ENCODE peak calls at places on chromosomes 11 and 22, in four cellular contexts. J is MM.1S, W is PC-3, E is neural progenitor cell. G is an unnamed sample.
A peak's percentile ranks its signal among the peaks of the same experiment; 100 is the strongest.

GRCh38 chr11:121807051-121807450 is 309.0 kb downstream of the BLID start:
- DNase-seq in J (no peak), W (no peak), E (no peak), G (no peak)

GRCh38 chr11:124454552-124454951 is 9.1 kb upstream of the OR8B8 start:
- DNase-seq in E (no peak), W (no peak), J (peak; percentile 20), G (no peak)

GRCh38 chr11:64803846-64804345 is 882 bp upstream of the MAP4K2 start:
- DNase-seq in E (peak; percentile 32), W (no peak), J (no peak), G (no peak)

GRCh38 chr11:35012467-35013191 is 96.2 kb downstream of the PDHX start:
- DNase-seq in E (no peak), J (peak; percentile 68), W (no peak), G (no peak)

GRCh38 chr11:66136752-66137123 is 66.7 kb downstream of the PACS1 start:
- DNase-seq in W (peak; percentile 40), E (no peak), J (no peak), G (no peak)

GRCh38 chr22:19397729-19398094 is 33.8 kb downstream of the HIRA start:
- DNase-seq in J (no peak), E (no peak), W (no peak), G (no peak)

GRCh38 chr11:235180-235997 is 753 bp downstream of the SIRT3 start:
- DNase-seq in J (no peak), W (no peak), E (no peak), G (no peak)

GRCh38 chr11:8258289-8258688 is 5.4 kb downstream of the LMO1 start:
- DNase-seq in W (no peak), J (no peak), E (no peak), G (no peak)

GRCh38 chr11:64810891-64811272 is 531 bp upstream of the MEN1 start:
- DNase-seq in E (peak; percentile 57), J (peak; percentile 60), W (no peak), G (no peak)

GRCh38 chr22:49855491-49855911 is 1.9 kb downstream of the ZBED4 start:
- DNase-seq in E (no peak), W (peak; percentile 29), J (no peak), G (peak; percentile 22)

GRCh38 chr22:25187469-25187868 is 12.2 kb upstream of the CRYBB3 start:
- DNase-seq in E (no peak), J (no peak), W (no peak), G (no peak)

GRCh38 chr11:22688914-22689313 is 22.5 kb downstream of the GAS2 start:
- DNase-seq in J (no peak), W (no peak), E (no peak), G (no peak)

GRCh38 chr11:57476883-57477506 is 16.7 kb downstream of the RTN4RL2 start:
- DNase-seq in E (peak; percentile 59), W (peak; percentile 66), J (peak; percentile 59), G (peak; percentile 28)

GRCh38 chr11:134358853-134359490 is 27.2 kb downstream of the GLB1L2 start:
- DNase-seq in W (no peak), J (no peak), E (no peak), G (no peak)

GRCh38 chr11:68840661-68841653 is 759 bp downstream of the CPT1A start:
- DNase-seq in E (peak; percentile 34), J (peak; percentile 57), W (peak; percentile 59), G (no peak)

GRCh38 chr11:43988040-43988793 is 45.8 kb downstream of the C11orf96 start:
- DNase-seq in J (no peak), E (no peak), W (peak; percentile 18), G (no peak)

GRCh38 chr11:128172046-128172878 is 415.1 kb downstream of the ETS1 start:
- DNase-seq in J (peak; percentile 81), E (peak; percentile 85), W (peak; percentile 95), G (peak; percentile 69)

GRCh38 chr22:43948836-43949235 is 6.4 kb upstream of the SAMM50 start:
- DNase-seq in J (no peak), W (no peak), E (no peak), G (no peak)

GRCh38 chr22:48744967-48745841 is 1082.5 kb downstream of the BRD1 start:
- DNase-seq in E (no peak), J (no peak), W (no peak), G (no peak)

GRCh38 chr11:92642146-92642919 is 327.1 kb upstream of the MTNR1B start:
- DNase-seq in W (no peak), J (no peak), E (no peak), G (peak; percentile 32)

GRCh38 chr22:31185056-31185455 is 25.1 kb downstream of the RNF185 start:
- DNase-seq in E (no peak), J (no peak), W (no peak), G (no peak)

GRCh38 chr11:17609536-17610401 is 62.7 kb downstream of the OTOG start:
- DNase-seq in E (no peak), J (no peak), W (no peak), G (no peak)

GRCh38 chr11:17611503-17612220 is 64.6 kb downstream of the OTOG start:
- DNase-seq in W (no peak), J (no peak), E (no peak), G (no peak)

GRCh38 chr11:17611049-17611448 is 64.0 kb downstream of the OTOG start:
- DNase-seq in E (no peak), W (no peak), J (no peak), G (no peak)

GRCh38 chr11:17608830-17609229 is 61.8 kb downstream of the OTOG start:
- DNase-seq in W (no peak), J (no peak), E (no peak), G (no peak)

GRCh38 chr11:17610402-17610894 is 63.4 kb downstream of the OTOG start:
- DNase-seq in J (no peak), E (no peak), W (no peak), G (no peak)
- TF ChIP-seq EZH2 in J (no peak), E (no peak), W (no peak), G (no peak)

GRCh38 chr22:29998627-29999026 is 81.6 kb upstream of the HORMAD2 start:
- DNase-seq in W (no peak), E (no peak), J (no peak), G (no peak)
- TF ChIP-seq CTCF in W (no peak), E (no peak), J (peak; percentile 15), G (no peak)

DNA sequence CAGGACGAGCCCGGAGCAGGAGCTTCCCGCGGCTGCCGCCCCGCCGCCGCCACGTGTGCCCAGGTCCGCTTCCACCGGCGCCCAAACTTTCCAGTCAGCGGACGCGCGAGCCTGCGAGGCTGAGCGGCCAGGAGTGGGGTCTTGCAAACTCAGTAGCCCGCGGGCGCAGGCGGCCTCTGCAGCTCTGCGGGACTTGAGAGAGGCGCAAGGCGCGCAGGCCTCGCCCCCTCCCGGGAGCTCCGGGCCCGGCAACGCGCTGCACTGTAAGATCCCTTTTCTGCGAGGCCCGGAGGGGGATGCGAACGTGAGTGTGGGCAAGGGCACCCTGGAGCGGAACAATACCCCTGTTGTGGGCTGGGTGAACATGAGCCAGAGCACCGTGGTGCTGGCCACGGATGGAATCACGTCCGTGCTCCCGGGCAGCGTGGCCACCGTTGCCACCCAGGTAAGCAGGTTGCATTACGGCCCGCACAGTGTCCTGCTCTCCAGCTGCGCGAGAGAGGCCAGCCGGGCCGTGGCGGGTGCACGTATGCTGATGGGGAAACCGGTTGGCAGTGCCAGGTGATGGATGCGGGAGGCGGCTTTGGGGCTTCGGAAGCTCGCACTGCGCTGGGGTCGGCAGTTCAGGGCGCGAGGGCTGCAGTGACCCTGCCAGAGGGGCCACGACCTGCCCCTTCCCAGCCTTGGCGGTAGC is 2.0 kb downstream of the SLC6A5 start:
- DNase-seq in W (no peak), J (no peak), E (peak; percentile 71), G (no peak)
- TF ChIP-seq EZH2 in W (no peak), J (no peak), E (peak; percentile 99), G (peak; percentile 96)

GRCh38 chr11:125594958-125595357 is 2.3 kb downstream of the STT3A start:
- DNase-seq in W (no peak), J (no peak), E (no peak), G (no peak)
- TF ChIP-seq CTCF in W (no peak), J (no peak), E (no peak), G (no peak)

GRCh38 chr22:30169002-30169401 is 77.6 kb downstream of the LIF start:
- DNase-seq in E (no peak), J (no peak), W (no peak), G (no peak)
- TF ChIP-seq EZH2 in E (no peak), J (no peak), W (no peak), G (no peak)